ENCODE peak calls at places on chromosomes 6 and 20, in five cellular contexts. U is tibial nerve, J is A172, Z is ACHN, O is epithelial cell of esophagus. X is an unnamed sample.

GRCh38 chr6:41733707-41734665 is 1.4 kb downstream of the TFEB start:
- DNase-seq in O (peak; percentile 67), U (peak; percentile 47), Z (peak; percentile 83), J (peak; percentile 67), X (no peak)

GRCh38 chr6:14966111-14966901 is 279.6 kb upstream of the JARID2 start:
- DNase-seq in U (no peak), J (peak; percentile 36), Z (no peak), O (peak; percentile 48), X (no peak)

GRCh38 chr6:56437171-56437900 is 190.0 kb upstream of the COL21A1 start:
- DNase-seq in J (peak; percentile 23), Z (peak; percentile 33), U (no peak), O (peak; percentile 57), X (peak; percentile 27)

GRCh38 chr6:141105481-141105880 is 1027.2 kb upstream of the GJE1 start:
- DNase-seq in U (no peak), Z (peak; percentile 86), J (peak; percentile 2), O (peak; percentile 11), X (no peak)

GRCh38 chr6:170269151-170269872 is 21.6 kb downstream of the DLL1 start:
- DNase-seq in Z (no peak), O (no peak), U (no peak), J (no peak), X (no peak)

GRCh38 chr6:113907107-113907506 is 50.0 kb downstream of the MARCKS start:
- DNase-seq in Z (no peak), U (no peak), O (no peak), J (no peak), X (no peak)

GRCh38 chr6:148934534-148934933 is 187.7 kb downstream of the UST start:
- DNase-seq in U (peak; percentile 38), Z (no peak), J (no peak), O (peak; percentile 15), X (no peak)

GRCh38 chr20:16553161-16553560 is 20.1 kb downstream of the KIF16B start:
- DNase-seq in U (no peak), Z (no peak), J (no peak), O (no peak), X (no peak)

GRCh38 chr6:85416049-85416448 is 33.8 kb upstream of the NT5E start:
- DNase-seq in J (no peak), Z (no peak), U (no peak), O (no peak), X (no peak)

GRCh38 chr6:37141291-37142046 is 28.5 kb upstream of the PIM1 start:
- DNase-seq in O (no peak), J (peak; percentile 78), Z (peak; percentile 49), U (no peak), X (no peak)

GRCh38 chr6:52588710-52589091 is 11.8 kb upstream of the TRAM2 start:
- DNase-seq in U (no peak), O (no peak), J (no peak), Z (no peak), X (no peak)

GRCh38 chr20:39016076-39016475 is 53.9 kb downstream of the DHX35 start:
- DNase-seq in Z (no peak), U (no peak), J (no peak), O (peak; percentile 56), X (peak; percentile 40)

GRCh38 chr20:39829713-39830112 is 859.3 kb downstream of the MAFB start:
- DNase-seq in O (no peak), J (no peak), U (no peak), Z (no peak), X (no peak)

GRCh38 chr6:12813321-12813720 is 96.8 kb downstream of the PHACTR1 start:
- DNase-seq in U (no peak), Z (no peak), O (no peak), J (peak; percentile 26), X (no peak)

GRCh38 chr20:25014816-25015215 is 22.3 kb upstream of the APMAP start:
- DNase-seq in Z (no peak), U (no peak), J (no peak), O (no peak), X (no peak)

GRCh38 chr6:7671076-7671475 is 54.8 kb upstream of the BMP6 start:
- DNase-seq in U (no peak), Z (no peak), O (peak; percentile 55), J (peak; percentile 39), X (no peak)

GRCh38 chr6:148743476-148743875 is 3.4 kb upstream of the UST start:
- DNase-seq in Z (no peak), U (no peak), O (no peak), J (no peak), X (no peak)

GRCh38 chr20:23655551-23656211 is 17.9 kb upstream of the CST3 start:
- DNase-seq in J (no peak), U (peak; percentile 41), O (no peak), Z (no peak), X (no peak)

GRCh38 chr20:15236812-15237211 is 899.4 kb upstream of the FLRT3 start:
- DNase-seq in Z (peak; percentile 43), O (peak; percentile 80), U (no peak), J (peak; percentile 54), X (peak; percentile 24)